ENCODE peak calls at places on chromosomes 2 and 18, in five cellular contexts. H is pulmonary artery endothelial cell; U is HL-60; S is activated naive CD8-positive, alpha-beta T cell treated with anti-CD3 and anti-CD28 coated beads, Interleukin-2, amount 50 U/mL, for 24 hours; B is fibroblast of lung. C is an unnamed sample.

GRCh38 chr2:72927619-72928537 is 10.6 kb downstream of the EMX1 start:
- DNase-seq in U (no peak), H (no peak), B (no peak), S (no peak), C (no peak)

GRCh38 chr2:238499731-238500570 is 73.2 kb downstream of the ASB1 start:
- DNase-seq in S (no peak), H (no peak), B (peak), U (no peak), C (no peak)

GRCh38 chr2:16578081-16578480 is 87.6 kb downstream of the CYRIA start:
- DNase-seq in B (no peak), U (no peak), H (peak), S (no peak), C (no peak)

GRCh38 chr18:68676913-68677312 is 38.0 kb downstream of the TMX3 start:
- DNase-seq in B (no peak), U (no peak), S (no peak), H (no peak), C (peak)

GRCh38 chr2:60925994-60926750 is 44.8 kb downstream of the REL start:
- DNase-seq in S (no peak), B (peak), U (no peak), H (no peak), C (no peak)

GRCh38 chr2:223735659-223736244 is 101.6 kb downstream of the AP1S3 start:
- DNase-seq in H (no peak), B (peak), U (no peak), S (no peak), C (no peak)

GRCh38 chr2:221943078-221943810 is 355.6 kb downstream of the PAX3 start:
- DNase-seq in S (no peak), H (no peak), B (peak), U (no peak), C (no peak)

GRCh38 chr2:81984969-81985637 is 1680.6 kb upstream of the LRRTM1 start:
- DNase-seq in H (no peak), U (no peak), B (no peak), S (no peak), C (no peak)

GRCh38 chr2:69977208-69977607 is 15.8 kb upstream of the ASPRV1 start:
- DNase-seq in U (peak), S (no peak), H (no peak), B (no peak), C (no peak)

GRCh38 chr2:62427146-62427545 is 78.8 kb downstream of the TMEM17 start:
- DNase-seq in S (no peak), U (no peak), H (no peak), B (no peak), C (no peak)

GRCh38 chr2:57760448-57760847 is 286.2 kb upstream of the VRK2 start:
- DNase-seq in B (no peak), H (no peak), S (no peak), U (no peak), C (no peak)

GRCh38 chr2:215983581-215984351 is 29.6 kb downstream of the MREG start:
- DNase-seq in B (no peak), H (no peak), U (no peak), S (no peak), C (no peak)

GRCh38 chr18:78698914-78699313 is 280.7 kb upstream of the SALL3 start:
- DNase-seq in H (no peak), B (no peak), S (no peak), U (no peak), C (no peak)

GRCh38 chr2:127173073-127173472 is 47.0 kb downstream of the CYP27C1 start:
- DNase-seq in B (peak), S (no peak), H (no peak), U (no peak), C (no peak)

GRCh38 chr2:204110250-204111183 is 174.0 kb downstream of the ICOS start:
- DNase-seq in S (peak), H (peak), U (peak), B (peak), C (no peak)

GRCh38 chr2:201795608-201796477 is 10.5 kb upstream of the CDK15 start:
- DNase-seq in B (peak), S (peak), H (no peak), U (peak), C (peak)

GRCh38 chr2:230671117-230671516 is 41.5 kb upstream of the CAB39 start:
- DNase-seq in B (peak), U (no peak), S (no peak), H (no peak), C (no peak)

C was measured in RPMI8226.